ENCODE peak calls at places on chromosomes 13 and 19, in six cellular contexts. S is left ventricle myocardium inferior, C is iPS DF 6.9, B is PC-3, E is psoas muscle, P is heart left ventricle. M is an unnamed sample.

GRCh38 chr13:29847501-29847983 is 2.9 kb downstream of the UBL3 start:
- DNase-seq in P (no peak), B (peak; percentile 46), E (no peak), C (no peak), S (no peak), M (peak; percentile 54)

GRCh38 chr19:39303373-39304184 is 7.4 kb downstream of the IFNL1 start:
- DNase-seq in E (no peak), C (no peak), B (no peak), S (no peak), P (no peak), M (no peak)

GRCh38 chr13:33537691-33538090 is 252.1 kb upstream of the STARD13 start:
- DNase-seq in B (no peak), P (no peak), S (no peak), E (no peak), C (no peak), M (no peak)

GRCh38 chr13:46184277-46184699 is 2.3 kb upstream of the LCP1 start:
- DNase-seq in B (peak; percentile 43), S (peak; percentile 22), C (peak; percentile 25), P (no peak), E (peak; percentile 19), M (no peak)

GRCh38 chr13:45362939-45363338 is 22.0 kb upstream of the TPT1 start:
- DNase-seq in S (no peak), B (no peak), C (no peak), P (no peak), E (no peak), M (no peak)

GRCh38 chr19:30781047-30781446 is 408.9 kb downstream of the ZNF536 start:
- DNase-seq in B (no peak), P (no peak), E (no peak), S (no peak), C (no peak), M (no peak)

GRCh38 chr19:55642153-55643002 is 1.1 kb upstream of the ZNF581 start:
- DNase-seq in S (no peak), P (no peak), E (no peak), B (peak; percentile 51), C (no peak), M (peak; percentile 27)

GRCh38 chr19:1853295-1854031 is 5.2 kb upstream of the REXO1 start:
- DNase-seq in S (peak; percentile 79), B (peak; percentile 71), P (peak; percentile 78), E (peak; percentile 80), C (no peak), M (peak; percentile 85)

GRCh38 chr13:64453831-64454230 is 2776.3 kb downstream of the PCDH9 start:
- DNase-seq in S (no peak), C (no peak), E (no peak), P (no peak), B (no peak), M (no peak)

GRCh38 chr19:11204943-11205349 is 7.6 kb upstream of the KANK2 start:
- DNase-seq in C (no peak), S (no peak), E (no peak), P (no peak), B (peak; percentile 20), M (no peak)

GRCh38 chr13:97967948-97968347 is 14.5 kb downstream of the IPO5 start:
- DNase-seq in B (no peak), E (no peak), S (peak; percentile 24), P (no peak), C (no peak), M (no peak)

GRCh38 chr19:1223018-1223855 is 14.6 kb downstream of the CBARP start:
- DNase-seq in P (no peak), C (no peak), B (peak; percentile 41), E (no peak), S (no peak), M (peak; percentile 56)

GRCh38 chr13:111462221-111462764 is 141.9 kb downstream of the TEX29 start:
- DNase-seq in E (no peak), C (no peak), S (no peak), B (no peak), P (no peak), M (no peak)

GRCh38 chr19:38429055-38429810 is 3.2 kb upstream of the RASGRP4 start:
- DNase-seq in C (no peak), B (no peak), E (no peak), S (no peak), P (no peak), M (no peak)

GRCh38 chr19:7397687-7398086 is 49.0 kb downstream of the ARHGEF18 start:
- DNase-seq in S (no peak), E (no peak), C (no peak), P (no peak), B (peak; percentile 95), M (peak; percentile 85)

GRCh38 chr19:45820413-45821102 is 5.5 kb upstream of the RSPH6A start:
- DNase-seq in P (no peak), E (no peak), S (no peak), C (no peak), B (no peak), M (no peak)

GRCh38 chr19:926595-927043 is 784 bp downstream of the ARID3A start:
- DNase-seq in S (peak; percentile 70), P (no peak), E (peak; percentile 65), B (peak; percentile 26), C (no peak), M (peak; percentile 42)

GRCh38 chr13:31154939-31155338 is 6.8 kb downstream of the HSPH1 start:
- DNase-seq in P (no peak), S (no peak), B (no peak), C (no peak), E (no peak), M (no peak)

GRCh38 chr13:26585136-26585535 is 27.7 kb downstream of the WASF3 start:
- DNase-seq in B (no peak), E (no peak), P (no peak), S (no peak), C (no peak), M (no peak)

GRCh38 chr13:75101997-75102720 is 379.8 kb downstream of the TBC1D4 start:
- DNase-seq in S (no peak), C (no peak), P (no peak), B (peak; percentile 41), E (no peak), M (peak; percentile 56)

GRCh38 chr19:2482354-2483038 is 6.6 kb downstream of the GADD45B start:
- DNase-seq in P (no peak), C (no peak), E (no peak), B (no peak), S (no peak), M (no peak)

GRCh38 chr13:112968380-112968909 is 569 bp upstream of the MCF2L start:
- DNase-seq in S (peak; percentile 55), P (no peak), E (no peak), B (peak; percentile 41), C (no peak), M (no peak)

DNA sequence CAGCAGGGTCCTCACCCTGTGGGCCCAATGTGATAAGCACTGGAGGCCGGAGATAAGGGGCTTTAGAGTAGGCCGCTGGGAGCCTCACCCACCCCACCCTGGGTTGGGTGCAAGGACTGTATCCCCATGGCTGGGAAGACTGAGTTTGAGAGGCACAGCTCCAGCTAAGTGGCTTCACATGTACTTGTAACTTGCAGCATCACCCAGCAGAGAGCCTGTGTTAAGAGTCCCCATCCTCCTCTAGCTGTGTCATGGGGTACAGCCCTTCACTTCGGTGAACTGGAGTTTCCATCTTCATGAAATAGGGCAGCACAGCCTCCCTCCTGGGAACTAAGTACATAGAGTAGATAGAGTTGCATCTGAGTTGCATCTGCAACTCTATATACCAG is 1.3 kb downstream of the PRDX2 start:
- DNase-seq in E (no peak), B (no peak), S (no peak), C (no peak), P (no peak), M (no peak)
- H3K4me3 ChIP-seq in E (peak overlapping the region; percentile 96), B (peak overlapping the region; percentile 81), S (peak overlapping the region; percentile 98), C (no peak overlapping the region), P (peak overlapping the region; percentile 98), M (peak overlapping the region; percentile 98)

DNA sequence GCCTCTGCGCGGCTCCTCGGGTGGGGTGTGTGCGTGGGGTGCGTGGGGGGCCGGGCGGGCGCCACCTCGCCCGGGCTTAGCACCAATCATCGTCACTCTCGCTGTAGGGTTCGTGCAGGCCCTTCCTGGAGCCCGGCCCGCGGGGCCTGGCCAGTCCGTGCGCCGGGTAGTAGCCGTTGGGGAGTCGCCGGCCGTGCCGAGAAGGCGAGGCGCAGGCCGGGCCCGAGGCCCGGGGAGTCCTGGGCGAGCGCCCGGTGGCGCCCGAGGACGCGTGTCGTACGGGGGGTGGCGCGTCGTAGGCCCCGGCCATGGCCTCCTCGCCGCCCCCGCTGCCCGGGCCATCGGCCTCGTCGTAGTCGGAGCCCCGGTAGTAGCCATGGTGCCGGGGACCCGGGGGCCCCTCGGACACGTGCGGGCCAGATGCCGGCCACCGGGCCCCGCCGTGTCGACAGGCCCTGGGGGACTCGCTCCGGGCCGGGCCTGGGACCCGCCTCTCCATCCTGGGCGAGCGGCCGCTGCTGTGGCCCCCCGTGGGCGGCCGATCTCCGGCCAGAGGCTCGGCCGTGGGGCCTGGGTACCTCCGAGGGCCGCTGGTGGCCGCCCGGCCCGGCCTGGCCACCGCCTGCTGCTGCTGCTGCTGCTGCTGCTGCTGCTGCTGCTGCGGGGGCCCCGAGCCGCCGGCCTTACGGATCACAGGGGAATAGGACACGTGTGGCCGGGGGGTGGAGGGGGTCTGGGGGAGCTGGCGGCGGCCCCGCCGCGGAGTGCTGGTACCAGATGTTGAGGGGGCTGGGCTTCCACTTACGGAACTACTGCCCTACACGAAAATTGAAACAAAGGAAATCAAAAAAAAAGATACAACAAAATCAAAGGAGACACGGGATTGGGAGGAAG is 57.3 kb downstream of the IER2 start:
- DNase-seq in P (peak; percentile 45), S (peak; percentile 47), B (no peak), C (no peak), E (peak; percentile 42), M (no peak)
- H3K4me3 ChIP-seq in P (peak overlapping the region; percentile 66), S (peak overlapping the region; percentile 66), B (no peak overlapping the region), C (no peak overlapping the region), E (peak overlapping the region; percentile 62), M (no peak overlapping the region)

GRCh38 chr19:53900191-53900860 is 8.8 kb upstream of the CACNG7 start:
- DNase-seq in B (no peak), S (no peak), P (no peak), C (no peak), E (no peak), M (no peak)

GRCh38 chr19:53897459-53897858 is 11.6 kb upstream of the CACNG7 start:
- DNase-seq in C (no peak), P (no peak), E (no peak), S (no peak), B (no peak), M (no peak)

GRCh38 chr19:53898680-53899341 is 10.3 kb upstream of the CACNG7 start:
- DNase-seq in P (no peak), C (no peak), B (no peak), E (no peak), S (no peak), M (no peak)

GRCh38 chr19:53896682-53897081 is 12.4 kb upstream of the CACNG7 start:
- DNase-seq in S (no peak), C (no peak), E (no peak), P (no peak), B (no peak), M (no peak)

DNA sequence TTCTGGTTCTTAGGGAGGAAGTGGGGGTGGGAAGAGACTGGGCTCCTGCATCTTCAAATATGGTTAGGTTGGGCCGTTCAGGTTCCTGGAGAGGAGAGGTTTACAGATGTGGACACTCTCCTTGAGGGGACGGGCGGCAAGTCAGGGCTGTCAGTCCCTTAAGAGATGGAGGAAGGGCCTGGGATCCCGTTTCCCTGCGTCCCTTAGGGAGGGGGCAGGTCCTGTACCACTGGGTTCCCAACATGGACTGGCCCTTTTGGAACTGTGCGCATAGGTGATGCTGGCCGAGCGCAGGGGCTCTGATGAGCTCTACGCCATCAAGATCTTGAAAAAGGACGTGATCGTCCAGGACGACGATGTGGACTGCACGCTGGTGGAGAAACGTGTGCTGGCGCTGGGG is 10.9 kb upstream of the CACNG7 start:
- DNase-seq in S (no peak), P (no peak), E (no peak), B (no peak), C (no peak), M (no peak)
- H3K4me3 ChIP-seq in S (no peak overlapping the region), P (no peak overlapping the region), E (no peak overlapping the region), B (no peak overlapping the region), C (peak overlapping the region; percentile 36), M (no peak overlapping the region)

GRCh38 chr19:42078058-42078457 is 2.1 kb downstream of the ZNF574 start:
- DNase-seq in P (no peak), S (no peak), E (no peak), B (no peak), C (no peak), M (no peak)
- H3K4me3 ChIP-seq in P (no peak overlapping the region), S (no peak overlapping the region), E (no peak overlapping the region), B (peak overlapping the region; percentile 75), C (no peak overlapping the region), M (no peak overlapping the region)

M was measured in epithelial cell of esophagus.